ENCODE peak calls at places on chromosomes 3 and 15, in ten cellular contexts. S is T-helper 1 cell, W is iris pigment epithelial cell, C is mesothelial cell of epicardium, P is neural crest cell, K is MM.1S, E is NCI-H1105 treated with DMSO at 0.1 percent for 48 hours, B is left ventricle myocardium superior, R is transverse colon, U is stomach. D is an unnamed sample.

GRCh38 chr3:197456271-197457091 is 99.3 kb downstream of the BDH1 start:
- DNase-seq in P (peak), R (peak), E (no peak), C (peak), W (peak), U (peak), B (peak), K (peak), S (peak), D (peak)

GRCh38 chr3:185605566-185605965 is 19.5 kb downstream of the SENP2 start:
- DNase-seq in B (no peak), W (no peak), R (no peak), K (no peak), C (no peak), S (no peak), U (no peak), E (no peak), P (no peak), D (no peak)

GRCh38 chr3:124780767-124781485 is 50.7 kb downstream of the UMPS start:
- DNase-seq in E (no peak), S (no peak), R (peak), C (no peak), U (no peak), W (peak), P (no peak), B (peak), K (no peak), D (peak)

GRCh38 chr3:126711361-126711760 is 7.3 kb downstream of the CHCHD6 start:
- DNase-seq in K (no peak), E (no peak), R (no peak), C (no peak), W (peak), U (no peak), P (no peak), B (no peak), S (no peak), D (no peak)

GRCh38 chr3:153901991-153902390 is 219.2 kb upstream of the ARHGEF26 start:
- DNase-seq in B (no peak), S (no peak), P (no peak), W (no peak), U (no peak), K (no peak), E (no peak), R (no peak), C (no peak), D (no peak)

GRCh38 chr3:13698498-13698897 is 149.6 kb downstream of the FBLN2 start:
- DNase-seq in S (no peak), B (no peak), W (no peak), U (no peak), R (no peak), C (no peak), P (peak), E (no peak), K (no peak), D (no peak)

GRCh38 chr3:108744762-108745161 is 12.4 kb downstream of the RETNLB start:
- DNase-seq in P (no peak), W (no peak), C (no peak), B (no peak), U (no peak), R (no peak), E (no peak), S (no peak), K (no peak), D (no peak)

GRCh38 chr15:94069834-94070233 is 161.5 kb upstream of the MCTP2 start:
- DNase-seq in U (no peak), E (no peak), K (no peak), S (no peak), W (no peak), P (no peak), B (no peak), R (no peak), C (no peak), D (no peak)

GRCh38 chr3:197380786-197381185 is 82.4 kb upstream of the DLG1 start:
- DNase-seq in E (peak), S (no peak), K (no peak), U (no peak), C (peak), W (no peak), P (no peak), B (no peak), R (no peak), D (no peak)

GRCh38 chr15:52772766-52773165 is 17.4 kb downstream of the ONECUT1 start:
- DNase-seq in B (no peak), C (no peak), S (no peak), K (no peak), U (no peak), P (no peak), R (no peak), E (no peak), W (no peak), D (no peak)

GRCh38 chr3:76651784-76652183 is 388.1 kb upstream of the ROBO2 start:
- DNase-seq in S (no peak), R (no peak), P (no peak), W (peak), B (no peak), K (no peak), C (no peak), U (no peak), E (no peak), D (no peak)

GRCh38 chr3:56086355-56086754 is 381.9 kb downstream of the ERC2 start:
- DNase-seq in E (no peak), R (no peak), P (no peak), B (no peak), S (no peak), C (no peak), W (peak), U (no peak), K (no peak), D (no peak)

GRCh38 chr3:12180218-12180617 is 21.5 kb upstream of the TIMP4 start:
- DNase-seq in K (no peak), S (no peak), B (peak), E (no peak), P (no peak), U (peak), R (peak), W (peak), C (no peak), D (peak)

GRCh38 chr3:122415104-122415744 is 638 bp downstream of the WDR5B start:
- DNase-seq in S (peak), E (no peak), B (no peak), P (no peak), R (peak), K (peak), U (peak), W (peak), C (peak), D (peak)

GRCh38 chr3:124760601-124761000 is 30.3 kb downstream of the UMPS start:
- DNase-seq in W (peak), E (no peak), P (no peak), C (no peak), B (no peak), R (no peak), U (no peak), K (no peak), S (no peak), D (peak)

GRCh38 chr15:40098489-40099261 is 10.0 kb downstream of the BMF start:
- DNase-seq in C (peak), R (peak), K (peak), S (peak), E (peak), W (peak), U (peak), B (peak), P (no peak), D (peak)

GRCh38 chr15:88981244-88982215 is 68.4 kb upstream of the MFGE8 start:
- DNase-seq in R (no peak), C (no peak), E (no peak), U (no peak), B (no peak), P (no peak), S (no peak), W (no peak), K (no peak), D (no peak)

GRCh38 chr3:66047321-66048050 is 8.8 kb upstream of the MAGI1 start:
- DNase-seq in K (no peak), C (no peak), E (no peak), U (no peak), R (no peak), S (no peak), W (peak), B (peak), P (no peak), D (no peak)

GRCh38 chr3:15384510-15385237 is 42.7 kb downstream of the METTL6 start:
- DNase-seq in K (peak), W (no peak), S (no peak), C (no peak), E (no peak), U (no peak), R (no peak), B (no peak), P (no peak), D (no peak)

GRCh38 chr15:60212536-60212935 is 185.2 kb downstream of the ANXA2 start:
- DNase-seq in U (no peak), B (no peak), R (no peak), W (peak), S (no peak), K (peak), E (no peak), P (no peak), C (no peak), D (no peak)

GRCh38 chr15:65082303-65082958 is 5.9 kb downstream of the KBTBD13 start:
- DNase-seq in B (no peak), S (no peak), U (no peak), P (no peak), K (no peak), W (no peak), R (peak), C (no peak), E (no peak), D (peak)

GRCh38 chr3:38519651-38520050 is 23.5 kb downstream of the EXOG start:
- DNase-seq in B (no peak), U (no peak), C (no peak), R (no peak), W (peak), P (no peak), E (no peak), K (peak), S (peak), D (no peak)

GRCh38 chr15:89175617-89176191 is 45.7 kb downstream of the RLBP1 start:
- DNase-seq in E (no peak), C (no peak), W (no peak), R (no peak), P (no peak), U (no peak), K (no peak), S (no peak), B (no peak), D (no peak)

GRCh38 chr3:186643493-186643892 is 3.3 kb downstream of the FETUB start:
- DNase-seq in E (no peak), B (no peak), P (no peak), W (no peak), S (peak), C (no peak), K (peak), U (no peak), R (no peak), D (no peak)

GRCh38 chr3:72969766-72970165 is 26.8 kb upstream of the PPP4R2 start:
- DNase-seq in P (no peak), K (no peak), W (peak), B (no peak), C (no peak), U (no peak), E (no peak), R (no peak), S (no peak), D (no peak)

GRCh38 chr15:48440084-48440483 is 108.9 kb downstream of the DUT start:
- DNase-seq in E (no peak), P (no peak), U (no peak), R (no peak), C (no peak), K (no peak), W (peak), S (no peak), B (peak), D (no peak)

GRCh38 chr3:73546961-73547360 is 77.8 kb downstream of the PDZRN3 start:
- DNase-seq in E (no peak), W (peak), S (no peak), C (no peak), R (no peak), K (no peak), P (no peak), B (no peak), U (no peak), D (no peak)

GRCh38 chr3:30341851-30342250 is 264.6 kb upstream of the TGFBR2 start:
- DNase-seq in W (no peak), P (no peak), K (no peak), B (no peak), U (no peak), S (no peak), C (no peak), R (no peak), E (no peak), D (no peak)